ENCODE peak calls at places on chromosomes 3 and 15, in four cellular contexts. Q is tibial artery; Y is psoas muscle; F is CD4-positive, alpha-beta T cell. H is an unnamed sample.

GRCh38 chr3:73661262-73661661 is 36.5 kb upstream of the PDZRN3 start:
- DNase-seq in Q (no peak), Y (no peak), F (no peak), H (no peak)

GRCh38 chr3:195209836-195210551 is 61.0 kb downstream of the XXYLT1 start:
- DNase-seq in Y (peak), F (no peak), Q (peak), H (no peak)

GRCh38 chr3:7171493-7171892 is 310.6 kb downstream of the GRM7 start:
- DNase-seq in F (no peak), Q (no peak), Y (no peak), H (no peak)

GRCh38 chr3:186307594-186307993 is 54.4 kb downstream of the DGKG start:
- DNase-seq in Q (no peak), F (no peak), Y (no peak), H (no peak)

GRCh38 chr3:184110316-184110725 is 13.5 kb downstream of the HTR3E start:
- DNase-seq in Y (no peak), Q (no peak), F (no peak), H (no peak)

GRCh38 chr3:149494759-149495580 is 20.5 kb downstream of the TM4SF4 start:
- DNase-seq in Y (no peak), F (no peak), Q (no peak), H (no peak)

GRCh38 chr3:140602781-140603180 is 75.1 kb upstream of the TRIM42 start:
- DNase-seq in Y (no peak), Q (no peak), F (no peak), H (no peak)

GRCh38 chr3:79392479-79392878 is 375.3 kb downstream of the ROBO1 start:
- DNase-seq in F (no peak), Y (no peak), Q (no peak), H (no peak)

GRCh38 chr3:9770276-9770812 is 597 bp upstream of the CAMK1 start:
- DNase-seq in Q (peak), Y (peak), F (no peak), H (peak)

GRCh38 chr3:129016725-129017530 is 15.8 kb downstream of the EFCC1 start:
- DNase-seq in F (peak), Q (no peak), Y (peak), H (no peak)

GRCh38 chr3:150407051-150407817 is 864 bp upstream of the TSC22D2 start:
- DNase-seq in Y (no peak), Q (no peak), F (no peak), H (no peak)

GRCh38 chr3:30302027-30302426 is 304.4 kb upstream of the TGFBR2 start:
- DNase-seq in F (no peak), Q (no peak), Y (no peak), H (no peak)

GRCh38 chr3:61524933-61525332 is 36.4 kb upstream of the PTPRG start:
- DNase-seq in Q (no peak), F (no peak), Y (no peak), H (no peak)

GRCh38 chr3:127820871-127821853 is 1.2 kb downstream of the MGLL start:
- DNase-seq in Q (no peak), Y (peak), F (no peak), H (no peak)

GRCh38 chr3:37969601-37970100 is 20.9 kb upstream of the VILL start:
- DNase-seq in Q (no peak), F (no peak), Y (no peak), H (no peak)

GRCh38 chr15:87736401-87736800 is 520.1 kb downstream of the NTRK3 start:
- DNase-seq in Y (no peak), Q (no peak), F (no peak), H (no peak)

GRCh38 chr15:88645171-88646087 is 6.6 kb downstream of the ISG20 start:
- DNase-seq in Q (peak), Y (no peak), F (no peak), H (no peak)

GRCh38 chr3:149486726-149487125 is 12.2 kb downstream of the TM4SF4 start:
- DNase-seq in Q (no peak), F (no peak), Y (no peak), H (no peak)

GRCh38 chr15:71713191-71713798 is 97.1 kb upstream of the NR2E3 start:
- DNase-seq in F (no peak), Y (no peak), Q (no peak), H (peak)

GRCh38 chr3:191329654-191330308 is 545 bp downstream of the UTS2B start:
- DNase-seq in Q (peak), F (peak), Y (peak), H (peak)

GRCh38 chr3:193826126-193826795 is 233.3 kb downstream of the OPA1 start:
- DNase-seq in F (no peak), Q (no peak), Y (peak), H (peak)

GRCh38 chr3:27193056-27193455 is 176.1 kb downstream of the NEK10 start:
- DNase-seq in Y (no peak), Q (no peak), F (no peak), H (no peak)

GRCh38 chr3:171001957-171002694 is 24.4 kb downstream of the SLC2A2 start:
- DNase-seq in Q (no peak), Y (no peak), F (no peak), H (no peak)

GRCh38 chr3:162742159-162742717 is 1245.6 kb downstream of the OTOL1 start:
- DNase-seq in F (no peak), Y (no peak), Q (no peak), H (no peak)

GRCh38 chr3:142987080-142987700 is 14.2 kb upstream of the U2SURP start:
- DNase-seq in Y (no peak), Q (no peak), F (no peak), H (no peak)

GRCh38 chr3:133882986-133883586 is 12.6 kb downstream of the RAB6B start:
- DNase-seq in Q (no peak), F (no peak), Y (no peak), H (no peak)

GRCh38 chr3:135539351-135539750 is 426.2 kb upstream of the PPP2R3A start:
- DNase-seq in Y (no peak), F (no peak), Q (no peak), H (no peak)

GRCh38 chr15:37136666-37137065 is 36.3 kb upstream of the MEIS2 start:
- DNase-seq in Y (no peak), Q (no peak), F (no peak), H (no peak)

GRCh38 chr15:95409924-95410323 is 920.6 kb upstream of the NR2F2 start:
- DNase-seq in Y (no peak), Q (no peak), F (no peak), H (no peak)

GRCh38 chr3:106376016-106376415 is 507.2 kb upstream of the CBLB start:
- DNase-seq in Q (no peak), F (no peak), Y (no peak), H (no peak)

GRCh38 chr3:120145498-120146285 is 51.4 kb upstream of the GSK3B start:
- DNase-seq in Y (no peak), F (no peak), Q (no peak), H (no peak)

GRCh38 chr3:5010706-5011554 is 31.7 kb downstream of the BHLHE40 start:
- DNase-seq in F (no peak), Q (no peak), Y (no peak), H (no peak)

GRCh38 chr3:149216195-149216869 is 5.3 kb downstream of the CP start:
- DNase-seq in Y (no peak), Q (no peak), F (no peak), H (no peak)

GRCh38 chr3:188807002-188807401 is 364.8 kb upstream of the TPRG1 start:
- DNase-seq in Y (no peak), F (no peak), Q (no peak), H (no peak)

GRCh38 chr15:57597431-57597830 is 5.7 kb downstream of the MYZAP start:
- DNase-seq in Q (no peak), F (no peak), Y (no peak), H (no peak)

GRCh38 chr3:141644931-141645330 is 93.2 kb upstream of the RNF7 start:
- DNase-seq in Y (peak), Q (peak), F (peak), H (peak)

GRCh38 chr3:139832998-139833397 is 102.0 kb upstream of the CLSTN2 start:
- DNase-seq in Y (no peak), Q (no peak), F (no peak), H (no peak)

GRCh38 chr3:197023241-197023997 is 6.2 kb downstream of the MELTF start:
- DNase-seq in Q (no peak), F (no peak), Y (no peak), H (peak)

DNA sequence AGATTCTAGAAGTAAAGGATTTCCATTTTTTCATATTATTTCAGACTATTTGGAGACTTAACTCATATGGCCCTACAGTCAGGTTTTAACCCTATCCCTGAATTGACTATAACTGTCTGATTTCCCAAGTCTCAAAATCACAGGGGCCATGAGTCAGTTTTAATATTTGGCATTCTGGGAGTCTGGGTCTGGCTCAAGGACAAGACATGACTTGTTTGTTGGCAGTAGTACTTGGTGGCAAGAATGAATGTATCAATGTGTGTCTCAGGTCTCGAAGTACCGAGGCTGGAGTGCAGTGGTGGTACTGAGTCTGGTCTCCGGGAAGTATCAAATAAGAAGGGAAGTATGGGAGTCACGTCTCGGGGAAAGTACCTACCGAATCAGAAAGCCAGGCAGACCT is 10.8 kb downstream of the UMPS start:
- DNase-seq in Y (no peak), F (no peak), Q (no peak), H (no peak)
- H3K27ac ChIP-seq in Y (no peak), F (no peak), Q (no peak), H (no peak)

GRCh38 chr3:177781686-177782161 is 584.4 kb upstream of the TBL1XR1 start:
- DNase-seq in Q (peak), F (no peak), Y (peak), H (no peak)

GRCh38 chr3:177772908-177773557 is 575.8 kb upstream of the TBL1XR1 start:
- DNase-seq in F (no peak), Y (no peak), Q (no peak), H (no peak)

GRCh38 chr3:177776656-177777055 is 579.4 kb upstream of the TBL1XR1 start:
- DNase-seq in Y (no peak), Q (peak), F (no peak), H (no peak)

GRCh38 chr3:177778633-177779032 is 581.4 kb upstream of the TBL1XR1 start:
- DNase-seq in Y (no peak), F (no peak), Q (no peak), H (no peak)

GRCh38 chr3:177777699-177778098 is 580.4 kb upstream of the TBL1XR1 start:
- DNase-seq in Y (peak), F (no peak), Q (peak), H (no peak)
- TF ChIP-seq CTCF in Y (peak), F (peak), Q (peak), H (peak)

GRCh38 chr3:108589998-108590323 is 439 bp downstream of the DZIP3 start:
- DNase-seq in Q (no peak), F (no peak), Y (no peak), H (no peak)

GRCh38 chr3:108590443-108590842 is 921 bp downstream of the DZIP3 start:
- DNase-seq in F (no peak), Q (no peak), Y (no peak), H (no peak)

GRCh38 chr3:108589081-108589997 is at the start of the genes CIP2A and DZIP3:
- DNase-seq in Y (peak), Q (peak), F (peak), H (peak)

DNA sequence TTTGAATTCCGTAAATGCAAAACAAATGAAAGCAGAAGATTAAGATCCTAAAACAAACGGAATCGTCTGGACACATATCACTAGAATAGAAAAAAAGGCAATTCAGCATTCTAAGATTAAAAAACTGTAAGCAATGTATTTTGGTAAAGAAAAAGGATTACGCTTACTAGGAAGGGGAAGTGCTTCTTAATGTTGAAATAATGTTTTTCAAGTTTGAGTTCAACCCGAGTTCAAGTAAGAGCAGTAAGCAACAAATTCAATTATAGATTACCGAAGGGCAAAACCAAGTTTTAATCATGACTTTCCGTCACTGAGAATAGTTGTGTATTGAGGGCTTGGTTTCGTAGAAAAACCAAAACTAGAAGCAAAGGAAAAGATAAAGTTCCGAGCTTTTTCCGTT is 622 bp downstream of the CIP2A start:
- DNase-seq in Q (no peak), Y (no peak), F (no peak), H (no peak)
- H3K27ac ChIP-seq in Q (peak), Y (peak), F (peak), H (peak)

GRCh38 chr15:86624261-86625036 is 544.8 kb downstream of the AGBL1 start:
- DNase-seq in Q (peak), Y (peak), F (peak), H (no peak)
- TF ChIP-seq CTCF in Q (no peak), Y (peak), F (no peak), H (no peak)

GRCh38 chr3:49638445-49638844 is 35.7 kb upstream of the APEH start:
- DNase-seq in Q (peak), Y (no peak), F (no peak), H (no peak)

GRCh38 chr3:49630784-49631183 is 43.4 kb upstream of the APEH start:
- DNase-seq in Y (no peak), Q (no peak), F (no peak), H (no peak)

GRCh38 chr3:49636883-49637609 is 37.1 kb upstream of the APEH start:
- DNase-seq in Y (no peak), Q (no peak), F (no peak), H (no peak)

GRCh38 chr3:49639551-49639950 is 34.6 kb upstream of the APEH start:
- DNase-seq in F (no peak), Q (no peak), Y (no peak), H (no peak)

DNA sequence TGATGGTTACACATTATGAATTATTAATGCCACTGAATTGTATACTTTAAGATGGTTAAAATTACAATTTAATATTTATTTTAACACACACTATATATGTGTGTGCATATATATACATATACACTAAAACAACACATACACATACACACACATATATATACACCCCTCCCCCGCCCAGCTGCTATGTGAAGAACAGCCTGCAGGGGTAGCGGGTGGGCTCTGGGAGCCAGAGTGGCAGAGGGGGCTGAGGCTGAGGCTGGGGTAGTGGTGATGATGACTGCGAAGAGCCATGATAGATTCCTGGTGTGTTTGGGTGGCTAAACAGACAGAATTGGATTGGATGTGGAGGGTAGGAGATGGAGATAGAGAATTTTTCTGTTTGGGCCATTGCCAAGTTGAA is 39.4 kb upstream of the APEH start:
- DNase-seq in Q (no peak), Y (no peak), F (no peak), H (no peak)
- H3K27ac ChIP-seq in Q (no peak), Y (no peak), F (no peak), H (no peak)

GRCh38 chr3:52299815-52300611 is 12.4 kb downstream of the GLYCTK start:
- DNase-seq in Q (no peak), Y (no peak), F (no peak), H (no peak)
- TF ChIP-seq CTCF in Q (no peak), Y (no peak), F (no peak), H (no peak)

H was measured in breast epithelium.